ENCODE peak calls at places on chromosomes 11 and 22, in four cellular contexts. P is K562, R is AG09309, Q is Calu3. F is an unnamed sample.

GRCh38 chr22:49129736-49130135 is 697.9 kb downstream of the BRD1 start:
- DNase-seq in P (no peak), R (no peak), Q (no peak), F (no peak)

GRCh38 chr22:35620624-35621245 is 3.6 kb upstream of the MB start:
- DNase-seq in P (no peak), R (no peak), Q (no peak), F (no peak)

GRCh38 chr11:101582242-101583052 is 1.4 kb downstream of the TRPC6 start:
- DNase-seq in P (no peak), R (no peak), Q (no peak), F (no peak)

GRCh38 chr22:41290262-41291221 is 4.6 kb upstream of the RANGAP1 start:
- DNase-seq in P (no peak), R (peak), Q (peak), F (no peak)

GRCh38 chr22:27919943-27920755 is 1.1 kb upstream of the PITPNB start:
- DNase-seq in P (no peak), R (no peak), Q (no peak), F (no peak)

GRCh38 chr11:93623179-93623578 is 38.3 kb upstream of the CEP295 start:
- DNase-seq in P (no peak), R (no peak), Q (peak), F (no peak)

GRCh38 chr22:19449422-19449767 is 1.9 kb upstream of the C22orf39 start:
- DNase-seq in P (peak), R (no peak), Q (no peak), F (no peak)

GRCh38 chr11:71999360-71999759 is 651 bp downstream of the IL18BP start:
- DNase-seq in P (no peak), R (no peak), Q (no peak), F (no peak)

GRCh38 chr22:43891360-43892182 is at the start of gene PNPLA5:
- DNase-seq in P (peak), R (no peak), Q (no peak), F (peak)

GRCh38 chr22:17872491-17872890 is 98.2 kb upstream of the BID start:
- DNase-seq in P (peak), R (no peak), Q (no peak), F (no peak)

GRCh38 chr22:39098026-39098425 is 982 bp downstream of the APOBEC3H start:
- DNase-seq in P (no peak), R (no peak), Q (no peak), F (peak)

GRCh38 chr11:131764126-131764525 is 393.7 kb downstream of the NTM start:
- DNase-seq in P (no peak), R (no peak), Q (no peak), F (no peak)

GRCh38 chr11:28400236-28401100 is 292.3 kb downstream of the METTL15 start:
- DNase-seq in P (no peak), R (no peak), Q (no peak), F (no peak)

GRCh38 chr22:38214248-38215056 is 12.7 kb downstream of the MAFF start:
- DNase-seq in P (peak), R (no peak), Q (no peak), F (no peak)

GRCh38 chr11:108973402-108974119 is 308.7 kb downstream of the DDX10 start:
- DNase-seq in P (no peak), R (peak), Q (no peak), F (no peak)

GRCh38 chr11:134725939-134726639 is 314.0 kb upstream of the B3GAT1 start:
- DNase-seq in P (peak), R (no peak), Q (no peak), F (no peak)

GRCh38 chr11:128764617-128765095 is 70.8 kb downstream of the FLI1 start:
- DNase-seq in P (no peak), R (no peak), Q (no peak), F (no peak)

GRCh38 chr22:20419664-20419951 is 18.0 kb downstream of the SCARF2 start:
- DNase-seq in P (no peak), R (no peak), Q (no peak), F (no peak)

GRCh38 chr11:37320921-37321320 is 722.9 kb upstream of the RAG2 start:
- DNase-seq in P (no peak), R (no peak), Q (peak), F (no peak)

GRCh38 chr22:48779211-48779643 is 1048.4 kb downstream of the BRD1 start:
- DNase-seq in P (no peak), R (no peak), Q (no peak), F (no peak)

GRCh38 chr22:32206774-32207758 is 2.2 kb upstream of the RFPL2 start:
- DNase-seq in P (no peak), R (no peak), Q (peak), F (no peak)

GRCh38 chr11:130945945-130946344 is 29.7 kb upstream of the SNX19 start:
- DNase-seq in P (no peak), R (peak), Q (no peak), F (no peak)

GRCh38 chr11:84855846-84856245 is 771.3 kb downstream of the DLG2 start:
- DNase-seq in P (no peak), R (peak), Q (no peak), F (no peak)

DNA sequence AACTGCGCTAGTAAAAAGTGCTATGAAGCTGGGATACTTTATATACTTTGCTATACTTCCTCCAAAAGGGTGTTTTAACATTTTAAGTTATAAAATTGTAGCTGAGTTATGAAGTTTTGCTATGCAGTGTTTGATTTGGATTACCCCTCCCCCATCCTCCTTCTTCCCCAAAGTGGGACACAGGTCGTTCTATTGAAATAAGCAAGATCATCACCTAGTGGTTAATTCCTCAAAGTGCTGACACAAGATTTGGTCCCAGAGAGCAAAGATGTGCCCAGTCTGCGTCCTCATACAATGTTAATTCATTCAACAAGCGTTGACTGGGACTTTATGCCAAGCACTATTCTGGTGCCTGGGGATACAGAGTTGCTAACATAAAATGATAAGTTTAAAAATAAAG is 78.5 kb downstream of the SPON1 start:
- DNase-seq in P (peak), R (no peak), Q (no peak), F (no peak)
- TF ChIP-seq CTCF in P (peak), R (peak), Q (peak), F (peak)

DNA sequence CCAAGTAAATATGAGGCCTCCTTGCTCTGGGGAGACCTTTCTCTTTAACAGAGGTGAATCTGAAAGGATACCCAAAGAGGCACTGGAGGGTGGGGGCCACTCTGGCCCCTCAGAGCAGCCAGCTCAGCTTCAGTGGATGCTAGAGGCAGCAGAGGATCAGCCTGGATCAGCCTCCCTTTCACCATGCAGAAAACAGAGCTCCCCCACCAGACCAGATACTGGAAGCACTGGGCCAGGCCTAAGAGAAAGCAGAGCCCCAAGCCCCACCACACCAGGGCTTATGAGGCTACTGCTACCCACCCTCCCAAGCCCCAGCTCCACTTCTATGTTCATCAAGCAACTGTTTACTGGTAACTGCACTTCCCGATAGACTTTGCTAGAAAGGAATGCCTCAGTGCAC is 4.0 kb upstream of the SLC43A3 start:
- DNase-seq in P (no peak), R (no peak), Q (no peak), F (no peak)
- TF ChIP-seq CTCF in P (peak), R (no peak), Q (no peak), F (no peak)

GRCh38 chr11:57618438-57618837 is 21.0 kb downstream of the SERPING1 start:
- DNase-seq in P (no peak), R (no peak), Q (no peak), F (no peak)

GRCh38 chr11:57622263-57622662 is 24.8 kb downstream of the SERPING1 start:
- DNase-seq in P (no peak), R (no peak), Q (no peak), F (no peak)

GRCh38 chr11:57615308-57615707 is 17.8 kb downstream of the SERPING1 start:
- DNase-seq in P (no peak), R (no peak), Q (no peak), F (no peak)

GRCh38 chr11:57616595-57616994 is 19.1 kb downstream of the SERPING1 start:
- DNase-seq in P (no peak), R (no peak), Q (no peak), F (no peak)

GRCh38 chr11:57619331-57619730 is 21.8 kb downstream of the SERPING1 start:
- DNase-seq in P (peak), R (no peak), Q (no peak), F (no peak)
- TF ChIP-seq CTCF in P (peak), R (no peak), Q (no peak), F (peak)

GRCh38 chr22:26064048-26064447 is 105.2 kb upstream of the SEZ6L start:
- DNase-seq in P (no peak), R (no peak), Q (no peak), F (no peak)
- TF ChIP-seq CTCF in P (no peak), R (no peak), Q (no peak), F (no peak)

GRCh38 chr22:36867695-36868094 is 6.9 kb downstream of the NCF4 start:
- DNase-seq in P (no peak), R (no peak), Q (no peak), F (no peak)

GRCh38 chr22:36868546-36868945 is 7.7 kb downstream of the NCF4 start:
- DNase-seq in P (no peak), R (no peak), Q (no peak), F (no peak)

GRCh38 chr22:36871669-36872081 is 10.9 kb downstream of the NCF4 start:
- DNase-seq in P (no peak), R (no peak), Q (no peak), F (no peak)

GRCh38 chr22:36872084-36872483 is 11.3 kb downstream of the NCF4 start:
- DNase-seq in P (no peak), R (no peak), Q (no peak), F (no peak)

GRCh38 chr22:36870250-36870649 is 9.4 kb downstream of the NCF4 start:
- DNase-seq in P (no peak), R (no peak), Q (peak), F (no peak)
- TF ChIP-seq CTCF in P (no peak), R (no peak), Q (no peak), F (no peak)

F was measured in chondrocyte.